ENCODE peak calls at places on chromosome X, in five cellular contexts. J is uterus, A is foreskin fibroblast, Z is fibroblast of pulmonary artery, I is transverse colon. M is an unnamed sample.

GRCh38 chrX:133159205-133159604 is 58.9 kb downstream of the TFDP3 start:
- DNase-seq in J (no peak), A (no peak), Z (no peak), I (peak), M (no peak)

GRCh38 chrX:352181-352580 is 33.6 kb upstream of the GTPBP6 start:
- DNase-seq in J (no peak), A (no peak), Z (no peak), I (no peak), M (no peak)

GRCh38 chrX:107715331-107716044 is 60.1 kb downstream of the TSC22D3 start:
- DNase-seq in J (no peak), A (peak), Z (peak), I (peak), M (no peak)

GRCh38 chrX:49919617-49920016 is 2.8 kb upstream of the CLCN5 start:
- DNase-seq in J (peak), A (peak), Z (peak), I (peak), M (peak)

GRCh38 chrX:17836830-17837229 is 24.3 kb downstream of the RAI2 start:
- DNase-seq in J (no peak), A (peak), Z (no peak), I (no peak), M (no peak)

GRCh38 chrX:131792789-131793462 is 230.2 kb upstream of the STK26 start:
- DNase-seq in J (peak), A (peak), Z (no peak), I (peak), M (peak)

GRCh38 chrX:140712413-140713173 is 3.0 kb downstream of the LINC00632 start:
- DNase-seq in J (no peak), A (no peak), Z (peak), I (peak), M (peak)

GRCh38 chrX:31461266-31461665 is 389.4 kb upstream of the FTHL17 start:
- DNase-seq in J (no peak), A (no peak), Z (no peak), I (no peak), M (no peak)

GRCh38 chrX:104270212-104270611 is 15.5 kb upstream of the ESX1 start:
- DNase-seq in J (no peak), A (no peak), Z (no peak), I (no peak), M (no peak)

GRCh38 chrX:78455901-78456300 is 128.5 kb upstream of the CYSLTR1 start:
- DNase-seq in J (no peak), A (peak), Z (peak), I (no peak), M (peak)

GRCh38 chrX:113929004-113929403 is 654.9 kb upstream of the HTR2C start:
- DNase-seq in J (no peak), A (no peak), Z (peak), I (peak), M (peak)

GRCh38 chrX:15816886-15817285 is 26.6 kb downstream of the ZRSR2 start:
- DNase-seq in J (no peak), A (no peak), Z (peak), I (no peak), M (peak)

GRCh38 chrX:143304518-143304917 is 212.8 kb downstream of the SPANXN3 start:
- DNase-seq in J (no peak), A (no peak), Z (no peak), I (no peak), M (no peak)

GRCh38 chrX:135484636-135485289 is 35.7 kb upstream of the INTS6L start:
- DNase-seq in J (peak), A (peak), Z (peak), I (no peak), M (peak)

GRCh38 chrX:118495958-118496762 is 545 bp downstream of the DOCK11 start:
- DNase-seq in J (peak), A (peak), Z (no peak), I (peak), M (peak)

GRCh38 chrX:142036111-142036510 is 132.4 kb downstream of the MAGEC1 start:
- DNase-seq in J (no peak), A (peak), Z (peak), I (no peak), M (peak)

GRCh38 chrX:39574178-39574577 is 523.6 kb downstream of the BCOR start:
- DNase-seq in J (no peak), A (no peak), Z (no peak), I (no peak), M (no peak)

GRCh38 chrX:8319359-8319758 is 145.3 kb upstream of the VCX3B start:
- DNase-seq in J (no peak), A (no peak), Z (no peak), I (no peak), M (no peak)

DNA sequence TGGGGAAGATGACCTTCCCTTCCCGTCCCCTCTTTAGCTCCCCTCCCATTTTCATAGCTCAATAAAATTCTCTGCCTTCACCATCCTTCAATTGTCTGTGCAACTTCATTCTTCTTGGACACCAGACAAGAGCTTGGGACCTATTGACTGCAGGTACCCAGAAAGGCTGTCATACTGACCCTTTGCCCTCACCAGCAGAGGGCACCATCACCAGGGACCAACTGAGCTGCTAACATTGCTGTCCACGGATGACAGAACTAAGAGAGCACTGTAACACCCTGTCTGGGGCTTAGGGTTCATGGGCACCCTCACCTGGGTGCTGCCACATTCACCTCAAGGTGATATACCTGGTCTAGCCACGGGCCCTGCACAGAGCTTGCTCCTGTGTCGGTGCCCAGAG is 141.3 kb upstream of the VCX3B start:
- DNase-seq in J (no peak), A (no peak), Z (no peak), I (no peak), M (no peak)
- TF ChIP-seq CTCF in J (no peak), A (no peak), Z (no peak), I (no peak), M (no peak)

DNA sequence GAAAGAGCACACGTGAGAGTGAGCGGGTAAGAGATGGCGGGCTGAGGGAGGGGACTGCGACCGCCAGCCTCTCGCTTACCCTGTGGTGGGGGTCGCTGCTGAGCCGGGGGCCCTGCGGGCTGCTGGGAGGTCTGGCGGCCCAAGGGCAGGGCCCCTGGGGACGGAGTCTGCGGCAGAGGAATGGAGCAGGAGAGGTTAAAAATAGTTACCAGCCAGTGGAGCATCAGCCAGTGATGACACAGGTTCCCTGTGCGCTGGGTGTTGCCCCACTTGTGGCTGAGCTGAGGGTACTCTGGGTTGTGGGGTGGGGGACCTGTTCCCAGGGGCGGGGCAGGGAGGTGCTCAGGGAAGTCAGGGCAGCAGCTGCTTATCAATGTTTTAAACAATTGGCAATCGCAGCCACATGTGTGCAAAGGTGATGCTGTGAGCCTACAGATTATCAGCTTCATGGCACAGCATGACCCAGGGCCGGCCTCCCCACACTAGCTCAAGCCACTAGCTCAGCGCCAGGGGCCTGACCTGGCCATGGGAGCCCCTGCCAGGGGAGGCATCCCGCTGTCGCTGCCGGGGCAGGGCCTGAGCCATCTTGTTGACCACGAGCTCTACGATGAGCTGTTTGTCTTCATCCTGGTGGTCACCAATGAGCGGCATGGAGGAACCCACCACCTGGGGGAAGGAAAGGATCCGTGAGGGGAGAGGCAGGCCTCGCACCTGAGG is 7.5 kb upstream of the TIMP1 start:
- DNase-seq in J (no peak), A (peak), Z (no peak), I (no peak), M (no peak)
- H3K4me3 ChIP-seq in J (no peak), A (no peak), Z (peak), I (peak), M (no peak)

GRCh38 chrX:23003121-23003520 is 3.4 kb downstream of the DDX53 start:
- DNase-seq in J (no peak), A (peak), Z (peak), I (no peak), M (peak)

GRCh38 chrX:23012636-23013035 is 12.9 kb downstream of the DDX53 start:
- DNase-seq in J (no peak), A (no peak), Z (no peak), I (no peak), M (no peak)

GRCh38 chrX:23012162-23012561 is 12.4 kb downstream of the DDX53 start:
- DNase-seq in J (no peak), A (no peak), Z (no peak), I (no peak), M (no peak)

DNA sequence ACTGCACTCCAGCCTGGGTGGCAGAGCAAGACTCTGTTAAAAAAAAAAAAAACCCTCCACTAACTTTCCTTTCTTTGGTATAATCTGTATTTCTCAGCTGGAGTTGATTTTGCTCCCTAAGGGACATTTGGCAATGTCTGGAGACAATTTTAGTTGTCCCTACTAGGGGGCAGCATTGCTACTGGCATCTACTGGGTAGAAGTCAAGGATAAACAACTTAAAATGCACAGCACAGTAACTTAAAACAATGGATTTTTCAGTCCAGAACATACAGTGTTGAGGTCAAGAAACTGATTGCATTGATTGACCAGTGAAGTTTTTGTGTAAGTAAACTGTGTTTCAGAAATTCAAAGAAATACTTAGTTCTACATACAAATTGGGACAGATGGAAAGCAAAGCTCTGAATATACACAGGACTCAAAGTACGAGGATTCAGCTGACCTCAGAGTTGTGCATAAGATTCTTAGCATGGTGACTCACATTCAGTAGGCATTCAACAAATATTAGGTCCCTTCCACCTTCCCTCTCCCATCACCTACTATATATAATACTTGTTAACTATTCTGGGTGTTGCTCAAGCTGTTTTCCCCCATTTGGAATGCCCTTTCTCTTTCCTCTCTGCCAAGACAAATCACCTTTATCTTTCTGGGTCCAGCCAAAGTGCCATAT is 8.8 kb downstream of the DDX53 start:
- DNase-seq in J (no peak), A (peak), Z (peak), I (no peak), M (peak)
- TF ChIP-seq CTCF in J (no peak), A (peak), Z (peak), I (no peak), M (peak)

DNA sequence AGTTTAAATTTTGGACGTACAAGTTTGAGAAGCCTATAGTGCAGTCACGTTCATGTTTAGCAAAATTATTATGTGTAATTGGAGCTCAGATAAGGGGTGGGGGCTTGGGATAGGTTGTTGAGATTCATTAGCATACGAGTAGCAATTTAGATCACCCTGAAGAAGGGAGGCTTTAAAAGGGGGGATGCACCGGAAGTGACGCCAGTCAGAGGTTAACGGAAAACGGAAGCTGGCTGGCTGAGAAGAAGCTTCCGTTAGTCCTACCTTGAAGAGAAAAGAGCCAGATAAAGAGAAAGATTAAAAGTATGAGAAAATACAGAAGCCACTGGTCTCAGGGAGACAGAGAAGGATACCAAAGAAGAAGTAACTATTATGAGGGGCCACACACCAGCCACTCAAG is 1.1 kb upstream of the NXT2 start:
- DNase-seq in J (no peak), A (no peak), Z (no peak), I (no peak), M (no peak)
- H3K4me3 ChIP-seq in J (no peak), A (no peak), Z (no peak), I (no peak), M (no peak)

DNA sequence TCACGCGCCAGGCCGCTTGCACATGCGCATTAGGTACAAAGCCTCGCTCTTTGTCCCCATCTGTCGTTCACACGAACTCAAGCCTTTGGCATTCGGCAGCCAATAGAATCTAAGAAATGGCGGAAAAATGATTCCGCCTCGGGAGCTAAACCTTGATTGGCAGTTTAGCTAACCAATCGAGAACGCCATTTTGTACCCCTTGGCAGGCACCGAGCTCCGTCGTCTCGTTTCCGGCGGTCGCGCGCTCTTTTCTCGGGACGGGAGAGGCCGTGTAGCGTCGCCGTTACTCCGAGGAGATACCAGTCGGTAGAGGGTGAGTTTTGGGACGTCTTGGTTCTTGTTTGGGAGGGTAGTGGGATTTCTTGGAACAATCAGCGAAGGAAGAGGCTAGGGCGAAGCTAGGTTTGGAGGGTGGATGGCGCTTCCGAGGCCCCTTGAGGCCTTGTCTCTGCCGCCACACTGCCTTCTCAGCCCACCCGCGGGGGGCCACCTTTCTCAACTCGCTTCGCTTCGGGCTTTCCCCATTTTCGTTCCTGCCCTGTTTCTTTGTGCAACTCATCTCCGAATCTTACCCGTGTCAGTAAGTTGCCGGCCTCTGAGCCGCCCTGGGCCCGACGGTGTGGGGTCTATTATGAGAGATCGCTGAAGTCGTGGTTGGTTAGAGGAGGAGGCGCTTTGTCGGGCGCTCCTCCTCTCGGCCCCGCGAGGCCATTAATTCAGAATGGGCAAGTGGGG is at the start of gene NONO:
- DNase-seq in J (peak), A (peak), Z (peak), I (peak), M (peak)
- TF ChIP-seq CTCF in J (no peak), A (no peak), Z (peak), I (peak), M (no peak)